ENCODE peak calls at places on chromosomes 2 and 18, in six cellular contexts. S is NB4, W is GM12878, A is A549, Y is HepG2, Q is K562. R is an unnamed sample.

GRCh38 chr2:36468463-36469266 is 113.1 kb downstream of the CRIM1 start:
- DNase-seq in S (no peak), W (no peak), A (no peak), Y (no peak), Q (no peak), R (peak)

GRCh38 chr2:118852605-118853128 is 5.2 kb upstream of the EN1 start:
- DNase-seq in S (no peak), W (no peak), A (no peak), Y (no peak), Q (no peak), R (no peak)

GRCh38 chr2:27025861-27026851 is 6.6 kb upstream of the TMEM214 start:
- DNase-seq in S (no peak), W (no peak), A (no peak), Y (no peak), Q (no peak), R (no peak)

GRCh38 chr2:101622633-101623521 is 74.6 kb upstream of the MAP4K4 start:
- DNase-seq in S (peak), W (peak), A (no peak), Y (no peak), Q (no peak), R (no peak)

GRCh38 chr2:84654414-84654813 is 138.1 kb downstream of the DNAH6 start:
- DNase-seq in S (no peak), W (no peak), A (no peak), Y (no peak), Q (no peak), R (no peak)

GRCh38 chr2:30936924-30937323 is 129.7 kb upstream of the CAPN13 start:
- DNase-seq in S (no peak), W (no peak), A (no peak), Y (no peak), Q (no peak), R (no peak)

GRCh38 chr2:239113164-239113563 is 265.3 kb downstream of the TWIST2 start:
- DNase-seq in S (peak), W (no peak), A (no peak), Y (peak), Q (peak), R (no peak)

GRCh38 chr2:147345246-147345645 is 499.6 kb upstream of the ACVR2A start:
- DNase-seq in S (no peak), W (no peak), A (no peak), Y (no peak), Q (no peak), R (no peak)

GRCh38 chr2:3539836-3540235 is 18.3 kb downstream of the RNASEH1 start:
- DNase-seq in S (no peak), W (no peak), A (no peak), Y (no peak), Q (peak), R (no peak)

GRCh38 chr2:213065583-213066444 is 85.6 kb downstream of the IKZF2 start:
- DNase-seq in S (peak), W (no peak), A (no peak), Y (no peak), Q (no peak), R (no peak)

GRCh38 chr2:83365476-83365875 is 1093.6 kb downstream of the SUCLG1 start:
- DNase-seq in S (no peak), W (no peak), A (no peak), Y (no peak), Q (no peak), R (no peak)
- TF ChIP-seq MYC in S (no peak), W (no peak), A (no peak), Y (no peak), Q (no peak), R (no peak)

GRCh38 chr18:36993068-36993467 is 164.1 kb downstream of the KIAA1328 start:
- DNase-seq in S (no peak), W (no peak), A (no peak), Y (no peak), Q (no peak), R (peak)
- TF ChIP-seq MYC in S (no peak), W (no peak), A (no peak), Y (no peak), Q (no peak), R (no peak)

GRCh38 chr18:39724652-39725051 is 2159.1 kb upstream of the CELF4 start:
- DNase-seq in S (no peak), W (no peak), A (no peak), Y (no peak), Q (no peak), R (peak)

DNA sequence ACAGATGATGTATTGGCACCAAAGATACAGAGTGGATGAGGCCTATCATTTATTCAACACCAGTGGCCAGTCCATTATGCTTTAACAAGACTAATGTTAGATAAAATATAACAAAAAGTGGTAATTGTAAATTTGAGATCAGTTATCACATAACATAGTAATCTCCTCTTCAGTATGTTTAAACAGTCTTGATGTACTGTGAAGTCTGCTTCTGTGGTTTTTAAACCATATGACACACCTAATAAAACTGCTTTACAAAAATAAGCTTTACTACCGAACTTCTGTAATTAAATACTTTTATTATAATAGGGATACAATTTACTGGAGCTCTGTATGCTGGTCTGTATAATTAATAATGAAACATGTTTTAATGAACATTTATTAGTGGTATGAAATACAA is 2156.1 kb upstream of the CELF4 start:
- DNase-seq in S (no peak), W (no peak), A (no peak), Y (no peak), Q (no peak), R (no peak)
- TF ChIP-seq MYC in S (no peak), W (no peak), A (no peak), Y (no peak), Q (no peak), R (no peak)

DNA sequence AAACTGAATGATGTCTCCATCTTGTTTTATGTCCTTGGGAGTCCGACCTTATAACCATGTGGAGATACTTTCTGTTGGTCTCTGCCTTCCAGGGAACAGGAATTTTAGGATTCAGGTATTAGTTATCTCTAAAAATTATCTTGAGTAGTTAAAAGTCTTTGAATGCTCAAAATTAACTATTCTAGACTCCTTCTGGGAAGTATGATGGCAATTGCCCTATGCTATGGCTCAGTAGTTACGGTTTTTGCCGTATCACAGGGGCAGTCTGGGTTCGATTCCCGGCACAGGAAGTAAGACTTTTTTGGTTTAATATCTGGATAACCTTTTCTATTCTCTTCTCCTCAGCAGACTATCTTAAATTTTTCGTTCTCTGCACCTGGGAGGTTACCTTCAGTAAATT is 708.7 kb upstream of the LRATD1 start:
- DNase-seq in S (no peak), W (no peak), A (no peak), Y (no peak), Q (no peak), R (no peak)
- TF ChIP-seq MYC in S (no peak), W (no peak), A (no peak), Y (no peak), Q (no peak), R (no peak)

GRCh38 chr2:121324601-121325000 is 39.6 kb upstream of the TFCP2L1 start:
- DNase-seq in S (no peak), W (no peak), A (no peak), Y (no peak), Q (no peak), R (no peak)
- TF ChIP-seq MYC in S (no peak), W (no peak), A (no peak), Y (no peak), Q (no peak), R (no peak)

DNA sequence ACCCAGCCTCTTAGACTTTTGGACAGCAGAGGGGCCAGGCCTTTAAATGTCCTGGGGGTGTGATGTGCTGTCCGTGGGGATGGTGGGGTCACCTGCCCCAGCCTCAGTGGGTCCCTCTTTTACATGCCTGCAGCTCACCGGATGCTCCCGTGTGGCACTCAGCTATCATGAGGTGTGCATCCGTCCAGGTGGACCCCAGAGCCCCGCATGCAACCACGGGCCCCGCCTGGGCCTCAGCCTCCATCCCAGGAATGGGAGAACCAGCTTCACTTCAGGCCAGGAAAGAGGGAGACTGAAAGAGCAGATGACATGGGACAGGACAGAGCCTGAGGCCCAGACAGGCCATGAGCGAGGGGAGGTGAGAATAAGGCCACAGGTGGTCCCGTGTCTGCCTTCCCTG is 37.5 kb downstream of the RAMP1 start:
- DNase-seq in S (no peak), W (no peak), A (no peak), Y (no peak), Q (no peak), R (no peak)
- TF ChIP-seq MYC in S (no peak), W (no peak), A (no peak), Y (no peak), Q (no peak), R (no peak)

GRCh38 chr18:35521133-35521532 is 23.4 kb upstream of the INO80C start:
- DNase-seq in S (no peak), W (no peak), A (no peak), Y (no peak), Q (no peak), R (no peak)

GRCh38 chr18:35525795-35526475 is 28.2 kb upstream of the INO80C start:
- DNase-seq in S (peak), W (no peak), A (no peak), Y (no peak), Q (no peak), R (no peak)

GRCh38 chr18:35522130-35522959 is 24.6 kb upstream of the INO80C start:
- DNase-seq in S (no peak), W (no peak), A (no peak), Y (no peak), Q (no peak), R (peak)

GRCh38 chr18:35526476-35527120 is 28.8 kb upstream of the INO80C start:
- DNase-seq in S (peak), W (no peak), A (no peak), Y (no peak), Q (no peak), R (no peak)

GRCh38 chr18:35524236-35524635 is 26.5 kb upstream of the INO80C start:
- DNase-seq in S (no peak), W (no peak), A (no peak), Y (no peak), Q (no peak), R (no peak)
- TF ChIP-seq MYC in S (no peak), W (no peak), A (no peak), Y (no peak), Q (no peak), R (no peak)

R was measured in endothelial cell of umbilical vein.